ENCODE peak calls at places on chromosomes 2 and 18, in seven cellular contexts. Z is body of pancreas, U is ovary, V is tibial artery, F is GM23248, G is aorta, X is kidney. H is an unnamed sample.

GRCh38 chr2:20533993-20534591 is 87.2 kb downstream of the RHOB start:
- DNase-seq in X (no peak), U (no peak), G (peak), Z (no peak), F (no peak), V (no peak), H (peak)

GRCh38 chr2:27747827-27748352 is 23.6 kb upstream of the MRPL33 start:
- DNase-seq in U (no peak), X (no peak), F (no peak), G (no peak), V (no peak), Z (no peak), H (no peak)

GRCh38 chr2:115491394-115491793 is 1049.0 kb downstream of the DPP10 start:
- DNase-seq in F (no peak), U (no peak), X (no peak), V (no peak), G (no peak), Z (no peak), H (no peak)

GRCh38 chr18:23300211-23300887 is 152.7 kb upstream of the RIOK3 start:
- DNase-seq in V (no peak), G (no peak), Z (no peak), X (no peak), F (no peak), U (no peak), H (no peak)

GRCh38 chr2:239695728-239696240 is 295.0 kb upstream of the HDAC4 start:
- DNase-seq in U (no peak), G (no peak), F (no peak), V (no peak), X (no peak), Z (no peak), H (no peak)

GRCh38 chr2:12352891-12353290 is 363.8 kb upstream of the TRIB2 start:
- DNase-seq in U (no peak), G (no peak), X (no peak), V (no peak), F (no peak), Z (peak), H (no peak)

GRCh38 chr2:115374981-115375380 is 932.5 kb downstream of the DPP10 start:
- DNase-seq in F (no peak), Z (no peak), X (no peak), V (no peak), G (no peak), U (no peak), H (no peak)

GRCh38 chr2:197300139-197300538 is 10.4 kb downstream of the ANKRD44 start:
- DNase-seq in G (no peak), V (no peak), F (no peak), X (no peak), U (no peak), Z (no peak), H (no peak)

GRCh38 chr18:59669872-59670657 is 27.2 kb downstream of the CCBE1 start:
- DNase-seq in F (peak), V (no peak), Z (no peak), G (no peak), U (peak), X (no peak), H (no peak)

GRCh38 chr2:191103793-191104192 is 47.0 kb downstream of the STAT4 start:
- DNase-seq in F (peak), Z (no peak), U (no peak), X (no peak), V (no peak), G (no peak), H (no peak)

GRCh38 chr2:174844295-174844708 is 80.0 kb upstream of the CHRNA1 start:
- DNase-seq in X (no peak), V (no peak), G (no peak), U (no peak), F (no peak), Z (no peak), H (no peak)

GRCh38 chr18:67216846-67217245 is 299.7 kb downstream of the DSEL start:
- DNase-seq in G (no peak), U (no peak), F (peak), V (no peak), X (no peak), Z (no peak), H (no peak)

GRCh38 chr2:17095340-17095739 is 422.9 kb downstream of the RAD51AP2 start:
- DNase-seq in G (no peak), U (no peak), F (no peak), Z (no peak), V (no peak), X (no peak), H (no peak)

GRCh38 chr2:50118951-50119702 is 912.8 kb downstream of the NRXN1 start:
- DNase-seq in U (no peak), F (no peak), V (no peak), G (no peak), Z (no peak), X (no peak), H (no peak)

GRCh38 chr2:241315879-241316700 is at the start of gene SEPTIN2:
- DNase-seq in G (peak), X (peak), V (peak), Z (no peak), U (peak), F (peak), H (peak)

GRCh38 chr2:98768765-98769476 is 38.0 kb upstream of the MGAT4A start:
- DNase-seq in U (no peak), G (no peak), F (peak), V (no peak), Z (no peak), X (no peak), H (no peak)

GRCh38 chr2:240913810-240914644 is 7.9 kb downstream of the CROCC2 start:
- DNase-seq in F (peak), G (peak), U (peak), Z (peak), X (peak), V (peak), H (peak)

GRCh38 chr18:78927156-78927555 is 52.5 kb upstream of the SALL3 start:
- DNase-seq in F (no peak), G (no peak), Z (no peak), V (no peak), U (no peak), X (peak), H (no peak)

GRCh38 chr2:48600204-48600813 is 17.3 kb upstream of the GTF2A1L start:
- DNase-seq in Z (no peak), U (no peak), G (no peak), V (no peak), F (peak), X (no peak), H (no peak)

GRCh38 chr2:14684516-14684915 is 52.0 kb downstream of the LRATD1 start:
- DNase-seq in V (no peak), Z (no peak), U (no peak), X (no peak), F (no peak), G (no peak), H (no peak)

GRCh38 chr18:7221424-7222155 is 9.3 kb upstream of the LRRC30 start:
- DNase-seq in V (no peak), F (peak), G (no peak), U (no peak), Z (peak), X (no peak), H (peak)

GRCh38 chr18:73087291-73087977 is 219.6 kb upstream of the NETO1 start:
- DNase-seq in Z (no peak), G (no peak), V (no peak), F (no peak), X (no peak), U (no peak), H (no peak)

GRCh38 chr2:86360781-86361180 is 23.4 kb upstream of the REEP1 start:
- DNase-seq in G (no peak), Z (no peak), V (no peak), F (no peak), X (no peak), U (no peak), H (no peak)

GRCh38 chr2:105660489-105660888 is 84.2 kb upstream of the NCK2 start:
- DNase-seq in Z (no peak), X (no peak), V (no peak), U (no peak), F (no peak), G (no peak), H (no peak)

GRCh38 chr2:17518212-17519154 is at the start of gene RAD51AP2:
- DNase-seq in G (peak), U (peak), V (peak), X (peak), F (peak), Z (peak), H (peak)

GRCh38 chr2:177753682-177754475 is 318.7 kb downstream of the PDE11A start:
- DNase-seq in V (peak), U (peak), X (peak), Z (peak), F (peak), G (peak), H (peak)

DNA sequence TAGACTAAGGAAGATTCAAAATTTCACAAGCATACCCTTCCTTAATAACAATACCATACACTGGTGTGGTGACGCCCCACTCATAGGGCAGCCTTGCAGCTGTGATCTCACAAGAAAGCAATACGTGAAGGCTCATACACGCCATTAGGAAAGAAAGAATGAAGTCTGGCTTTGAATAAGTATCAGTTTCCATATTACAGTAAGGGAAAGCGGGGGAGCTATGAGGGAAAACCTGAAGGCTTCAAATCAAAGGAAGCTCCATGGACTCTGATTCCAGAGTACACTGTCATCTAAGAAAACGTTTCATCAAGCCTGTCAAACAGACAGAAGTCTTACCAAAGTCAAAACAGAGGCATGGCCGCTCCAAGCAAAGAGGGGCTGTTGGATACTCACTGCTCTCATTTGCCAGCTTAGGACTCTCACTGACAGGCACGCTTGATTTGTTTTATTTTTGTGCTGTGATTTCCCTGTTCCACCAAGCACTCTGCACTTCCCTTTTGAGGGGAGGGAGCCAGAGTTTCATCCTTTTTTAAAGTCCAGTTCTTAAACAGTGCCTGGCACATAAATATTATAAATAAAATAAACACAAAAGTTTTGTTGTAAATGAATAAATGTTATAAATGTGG is 221.3 kb downstream of the PIEZO2 start:
- DNase-seq in G (no peak), V (no peak), Z (no peak), X (no peak), F (peak), U (no peak), H (no peak)
- H3K4me3 ChIP-seq in G (no peak), V (no peak), Z (no peak), X (no peak), F (no peak), U (no peak), H (no peak)

DNA sequence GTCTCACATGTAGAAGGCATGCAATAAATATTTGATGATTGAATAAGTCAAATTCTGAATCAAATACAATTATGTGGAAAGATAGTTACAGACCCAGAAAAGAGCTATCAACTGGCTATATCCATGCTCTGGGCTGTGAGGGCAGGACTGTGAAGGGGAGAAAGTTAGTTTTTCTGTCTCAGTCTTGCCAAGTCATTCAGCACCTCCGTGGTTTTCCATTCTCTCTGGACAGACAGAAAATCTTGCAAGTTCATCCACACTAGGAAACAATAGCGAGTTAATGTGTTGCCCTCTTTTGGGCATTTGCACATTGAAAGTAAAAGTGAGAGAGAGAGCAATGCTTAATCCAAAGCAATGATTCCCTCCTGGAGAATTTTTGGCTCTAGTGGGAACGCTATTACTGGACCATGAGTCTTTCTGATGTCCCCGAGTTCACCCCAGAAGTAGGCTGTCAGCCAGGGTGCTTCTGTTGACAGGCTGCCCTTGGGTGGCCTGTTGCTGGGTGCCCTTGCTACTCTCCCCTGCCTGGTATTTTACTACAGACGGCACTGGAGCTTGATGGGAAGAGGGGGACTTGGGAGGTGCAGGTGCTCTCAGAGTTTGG is 238.3 kb downstream of the LOXHD1 start:
- DNase-seq in U (no peak), V (no peak), Z (no peak), G (peak), X (no peak), F (peak), H (peak)
- H3K27ac ChIP-seq in U (no peak), V (no peak), Z (no peak), G (no peak), X (no peak), F (no peak), H (peak)

GRCh38 chr2:200405599-200406298 is 99.3 kb downstream of the SPATS2L start:
- DNase-seq in G (no peak), F (peak), U (no peak), V (no peak), Z (no peak), X (no peak), H (no peak)
- H3K4me3 ChIP-seq in G (no peak), F (peak), U (no peak), V (no peak), Z (no peak), X (no peak), H (no peak)

DNA sequence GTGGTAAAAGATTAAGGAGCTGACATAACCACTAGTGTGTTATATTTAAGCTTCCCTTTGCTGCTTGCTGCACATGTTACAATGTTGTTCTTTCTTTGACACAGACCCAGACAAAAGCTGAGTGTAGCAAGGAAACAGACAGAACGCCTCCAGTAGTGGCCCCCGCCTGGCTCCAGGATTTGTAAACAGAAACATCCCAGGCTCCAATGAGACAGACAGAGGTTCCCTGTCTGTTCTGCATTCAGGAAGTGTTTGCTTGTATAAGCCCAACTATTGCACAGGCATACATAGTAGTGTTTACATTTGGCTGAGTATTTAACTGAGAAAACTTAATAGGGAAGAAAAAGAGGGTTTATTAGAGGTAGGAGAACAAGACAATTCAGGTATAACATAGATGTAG is 118.2 kb downstream of the BMPR2 start:
- DNase-seq in X (no peak), V (no peak), G (no peak), U (no peak), Z (no peak), F (peak), H (no peak)
- H3K27ac ChIP-seq in X (no peak), V (peak), G (no peak), U (no peak), Z (no peak), F (peak), H (no peak)

GRCh38 chr2:70937866-70938579 is 2.3 kb downstream of the ATP6V1B1 start:
- DNase-seq in G (peak), V (no peak), Z (peak), X (no peak), U (no peak), F (no peak), H (no peak)

GRCh38 chr2:70939001-70939846 is 3.5 kb downstream of the ATP6V1B1 start:
- DNase-seq in V (no peak), G (peak), U (no peak), X (no peak), F (no peak), Z (no peak), H (no peak)

GRCh38 chr2:70939847-70940580 is 4.3 kb downstream of the ATP6V1B1 start:
- DNase-seq in G (peak), V (no peak), Z (no peak), U (no peak), X (no peak), F (no peak), H (no peak)

GRCh38 chr2:70936979-70937811 is 1.5 kb downstream of the ATP6V1B1 start:
- DNase-seq in Z (peak), X (no peak), G (no peak), U (no peak), F (no peak), V (no peak), H (peak)

DNA sequence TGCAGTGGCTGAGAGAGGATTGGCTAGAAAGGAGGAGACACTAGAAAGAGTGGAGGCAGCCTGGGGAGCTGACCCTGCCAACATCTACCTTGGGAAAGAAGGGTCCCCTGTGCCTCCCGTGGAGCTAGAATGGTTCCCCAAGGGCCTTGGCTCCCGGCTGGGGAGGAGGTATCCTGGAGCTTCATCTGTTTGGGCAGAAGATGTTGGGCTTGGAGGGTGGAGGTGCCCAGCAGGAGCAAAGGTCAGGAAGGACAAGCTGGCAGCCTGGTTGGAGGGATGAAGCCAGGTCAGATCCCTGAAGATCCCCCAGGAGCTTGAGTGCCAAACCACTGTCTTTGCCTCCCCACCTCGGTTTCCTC is 2.9 kb downstream of the ATP6V1B1 start:
- DNase-seq in U (no peak), V (no peak), F (no peak), G (no peak), Z (no peak), X (no peak), H (no peak)
- H3K4me3 ChIP-seq in U (no peak), V (no peak), F (no peak), G (no peak), Z (no peak), X (peak), H (no peak)